ENCODE peak calls at places on chromosomes 5 and 9, in ten cellular contexts. R is activated gamma-delta T cell treated with Interleukin-2 at 50 U/mL for 16 hours; K is H4; T is HuH-7; D is left cardiac atrium; J is nephron progenitor cell; H is NCI-H2081 treated with DMSO at 0.1 percent for 48 hours; F is NK-92 treated with Interleukin-12 subunit alpha and Interleukin-12 subunit beta, amount 100 ng/mL, for 24 hours; W is choroid plexus epithelial cell; P is myocyte. Q is an unnamed sample.

GRCh38 chr5:78569441-78569840 is 79.1 kb downstream of the LHFPL2 start:
- DNase-seq in H (no peak), K (peak; percentile 78), W (peak; percentile 98), F (no peak), P (peak; percentile 90), T (no peak), J (peak; percentile 59), D (peak; percentile 64), R (no peak), Q (no peak)

GRCh38 chr9:133474853-133475252 is 4.0 kb downstream of the SLC2A6 start:
- DNase-seq in R (no peak), H (no peak), P (no peak), T (no peak), W (no peak), K (no peak), F (no peak), J (no peak), D (no peak), Q (no peak)

GRCh38 chr9:71769175-71770165 is 1.2 kb upstream of the CEMIP2 start:
- DNase-seq in K (peak; percentile 75), F (peak; percentile 44), W (no peak), P (peak; percentile 80), H (no peak), J (peak; percentile 80), R (peak; percentile 74), D (peak; percentile 89), T (peak; percentile 73), Q (no peak)

GRCh38 chr5:31531543-31531887 is 378 bp downstream of the DROSHA start:
- DNase-seq in P (peak; percentile 21), T (peak; percentile 7), W (peak; percentile 42), J (peak; percentile 36), K (no peak), F (no peak), D (no peak), H (no peak), R (no peak), Q (no peak)

GRCh38 chr9:119838210-119838609 is 469.0 kb upstream of the BRINP1 start:
- DNase-seq in D (no peak), J (no peak), R (no peak), K (no peak), P (no peak), H (no peak), T (no peak), W (no peak), F (no peak), Q (no peak)

GRCh38 chr5:179596421-179596820 is 27.1 kb downstream of the HNRNPH1 start:
- DNase-seq in W (no peak), F (no peak), R (no peak), H (no peak), D (no peak), K (no peak), T (no peak), P (no peak), J (no peak), Q (no peak)

GRCh38 chr5:82494942-82495341 is 216.8 kb upstream of the RPS23 start:
- DNase-seq in K (no peak), R (no peak), W (peak; percentile 44), J (no peak), D (no peak), T (no peak), F (no peak), P (peak; percentile 7), H (no peak), Q (no peak)

GRCh38 chr5:166772770-166773169 is 1518.7 kb upstream of the WWC1 start:
- DNase-seq in P (peak; percentile 15), J (no peak), R (no peak), T (no peak), H (no peak), D (no peak), K (peak; percentile 5), W (peak; percentile 84), F (no peak), Q (no peak)

GRCh38 chr9:100652850-100653249 is 75.0 kb downstream of the CAVIN4 start:
- DNase-seq in T (no peak), K (no peak), H (peak; percentile 3), D (no peak), R (no peak), J (no peak), W (no peak), P (no peak), F (no peak), Q (peak; percentile 40)

GRCh38 chr5:38607930-38608545 is 51.6 kb upstream of the LIFR start:
- DNase-seq in P (peak; percentile 76), K (peak; percentile 85), H (no peak), R (no peak), F (no peak), D (no peak), J (no peak), T (peak; percentile 44), W (peak; percentile 92), Q (no peak)

GRCh38 chr5:90747693-90748092 is 189.1 kb downstream of the ADGRV1 start:
- DNase-seq in T (no peak), R (no peak), J (no peak), W (no peak), H (no peak), D (no peak), F (no peak), P (peak; percentile 1), K (no peak), Q (no peak)

GRCh38 chr5:135864503-135865443 is 30.3 kb downstream of the SLC25A48 start:
- DNase-seq in T (no peak), F (no peak), J (no peak), D (no peak), W (no peak), P (peak; percentile 47), R (no peak), H (no peak), K (no peak), Q (no peak)

GRCh38 chr9:133489253-133490190 is 10.6 kb upstream of the SLC2A6 start:
- DNase-seq in H (no peak), T (no peak), K (peak; percentile 79), R (no peak), F (no peak), W (no peak), P (no peak), D (no peak), J (no peak), Q (no peak)

GRCh38 chr9:107141967-107142366 is 141.1 kb upstream of the RAD23B start:
- DNase-seq in F (no peak), K (peak; percentile 15), J (no peak), T (no peak), W (peak; percentile 68), P (no peak), R (no peak), H (no peak), D (no peak), Q (no peak)

GRCh38 chr5:156411957-156412356 is 85.0 kb downstream of the SGCD start:
- DNase-seq in K (no peak), T (no peak), R (no peak), H (no peak), D (no peak), W (no peak), J (no peak), P (no peak), F (no peak), Q (no peak)

GRCh38 chr5:113060410-113061025 is 83.9 kb downstream of the DCP2 start:
- DNase-seq in P (no peak), F (no peak), W (no peak), J (no peak), T (no peak), K (no peak), D (no peak), H (no peak), R (no peak), Q (no peak)

GRCh38 chr5:109905906-109906305 is 216.2 kb downstream of the MAN2A1 start:
- DNase-seq in T (no peak), K (no peak), F (no peak), P (no peak), D (no peak), H (no peak), R (no peak), J (no peak), W (peak; percentile 49), Q (no peak)

GRCh38 chr9:114677418-114677817 is 4.6 kb downstream of the TEX48 start:
- DNase-seq in D (no peak), W (peak; percentile 100), J (no peak), F (no peak), R (no peak), T (no peak), H (no peak), P (peak; percentile 79), K (peak; percentile 97), Q (no peak)

GRCh38 chr5:40389591-40389990 is 290.1 kb upstream of the PTGER4 start:
- DNase-seq in T (no peak), P (no peak), J (no peak), W (peak; percentile 62), D (no peak), H (no peak), K (no peak), R (no peak), F (no peak), Q (no peak)

GRCh38 chr9:112717669-112718331 is at the start of gene INIP:
- DNase-seq in P (peak; percentile 97), R (peak; percentile 97), D (peak; percentile 97), T (peak; percentile 93), W (peak; percentile 97), K (peak; percentile 96), J (peak; percentile 95), F (peak; percentile 93), H (peak; percentile 82), Q (peak; percentile 90)

GRCh38 chr5:172958268-172959046 is 767 bp upstream of the RPL26L1 start:
- DNase-seq in P (no peak), D (peak; percentile 77), K (no peak), T (peak; percentile 70), W (peak; percentile 70), H (no peak), J (peak; percentile 76), R (peak; percentile 58), F (no peak), Q (no peak)

GRCh38 chr5:132205385-132206125 is 22.1 kb downstream of the P4HA2 start:
- DNase-seq in F (no peak), P (peak; percentile 100), D (no peak), R (no peak), J (no peak), T (no peak), H (no peak), K (no peak), W (peak; percentile 48), Q (no peak)

GRCh38 chr5:67338416-67338815 is 141.8 kb upstream of the CD180 start:
- DNase-seq in R (no peak), H (no peak), T (no peak), P (peak; percentile 22), F (no peak), W (peak; percentile 28), J (no peak), K (no peak), D (no peak), Q (no peak)

GRCh38 chr9:69882998-69883565 is 62.5 kb downstream of the CFAP95 start:
- DNase-seq in P (no peak), T (no peak), H (no peak), W (no peak), R (no peak), F (no peak), D (no peak), J (no peak), K (no peak), Q (no peak)

GRCh38 chr5:88820581-88820980 is 62.4 kb downstream of the MEF2C start:
- DNase-seq in J (no peak), F (no peak), H (no peak), P (no peak), D (no peak), W (no peak), K (no peak), T (no peak), R (no peak), Q (no peak)

GRCh38 chr5:88785396-88786216 is 97.4 kb downstream of the MEF2C start:
- DNase-seq in P (peak; percentile 94), R (no peak), F (no peak), H (no peak), K (peak; percentile 97), W (peak; percentile 94), J (no peak), D (peak; percentile 25), T (no peak), Q (no peak)

GRCh38 chr9:107749787-107750444 is 260.3 kb upstream of the KLF4 start:
- DNase-seq in F (no peak), T (peak; percentile 23), R (no peak), D (peak; percentile 94), H (peak; percentile 37), P (peak; percentile 95), J (peak; percentile 41), W (peak; percentile 94), K (peak; percentile 98), Q (no peak)

GRCh38 chr5:75050415-75050814 is 1.9 kb downstream of the GCNT4 start:
- DNase-seq in D (no peak), H (no peak), P (no peak), F (no peak), T (peak; percentile 56), J (peak; percentile 31), K (peak; percentile 48), W (peak; percentile 52), R (no peak), Q (no peak)